ENCODE peak calls at places on chromosomes 2 and 18, in nine cellular contexts. Q is psoas muscle, L is choroid plexus epithelial cell, O is mucosa of descending colon, D is gastrocnemius medialis, Z is ovary, U is AG04450, S is stomach, C is hepatocyte. P is an unnamed sample.

GRCh38 chr2:25698752-25699151 is 25.4 kb upstream of the DTNB start:
- DNase-seq in Q (no peak), O (no peak), D (no peak), S (no peak), L (peak), C (peak), U (no peak), Z (no peak), P (no peak)

GRCh38 chr18:53004798-53005197 is 664.8 kb downstream of the DCC start:
- DNase-seq in D (no peak), S (no peak), O (no peak), Q (no peak), Z (no peak), U (no peak), C (peak), L (no peak), P (no peak)

GRCh38 chr2:133641497-133641896 is 73.2 kb upstream of the NCKAP5 start:
- DNase-seq in C (peak), Q (no peak), U (no peak), O (peak), S (peak), D (no peak), L (peak), Z (no peak), P (no peak)

GRCh38 chr2:57443985-57444501 is 602.6 kb upstream of the VRK2 start:
- DNase-seq in Z (no peak), O (no peak), U (no peak), D (no peak), Q (no peak), S (no peak), C (no peak), L (peak), P (peak)

GRCh38 chr2:185668710-185669109 is 69.9 kb upstream of the FSIP2 start:
- DNase-seq in O (no peak), L (no peak), C (no peak), U (no peak), S (no peak), Z (no peak), D (no peak), Q (no peak), P (no peak)

GRCh38 chr2:174903243-174903513 is 102.0 kb downstream of the CHN1 start:
- DNase-seq in L (no peak), D (no peak), Q (no peak), U (no peak), C (no peak), O (no peak), Z (no peak), S (no peak), P (no peak)

GRCh38 chr18:9612215-9612830 is 2.0 kb downstream of the PPP4R1 start:
- DNase-seq in O (peak), Z (no peak), Q (no peak), U (no peak), S (peak), L (peak), C (peak), D (peak), P (peak)

GRCh38 chr18:37641573-37641972 is 76.0 kb upstream of the CELF4 start:
- DNase-seq in U (no peak), S (no peak), Z (no peak), L (no peak), C (no peak), D (no peak), O (no peak), Q (no peak), P (no peak)

GRCh38 chr2:109318150-109318948 is 189.3 kb downstream of the SH3RF3 start:
- DNase-seq in S (peak), L (peak), C (peak), Z (peak), Q (peak), U (peak), D (peak), O (peak), P (peak)
- TF ChIP-seq CTCF in S (no peak), L (peak), C (peak), Z (no peak), Q (peak), U (peak), D (no peak), O (no peak), P (peak)

DNA sequence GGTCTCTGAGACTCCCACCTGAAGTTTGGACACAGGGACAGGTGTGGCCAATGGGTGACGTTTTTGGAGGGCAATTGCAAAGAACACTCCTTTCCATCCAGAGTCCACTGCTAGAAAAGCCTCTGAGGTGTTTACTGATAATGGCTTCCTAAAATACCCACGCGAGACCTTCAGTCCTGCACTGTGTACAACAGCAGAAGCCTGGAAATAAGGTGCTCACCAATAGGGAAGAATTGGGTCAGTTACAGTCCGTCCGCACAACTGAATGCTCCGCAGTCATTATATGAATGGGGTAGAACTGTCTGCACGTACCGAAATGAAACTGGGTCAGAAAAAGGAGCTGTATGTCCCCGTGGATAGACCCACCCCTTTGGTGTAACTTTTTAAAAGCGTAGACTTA is 29.5 kb downstream of the SDC1 start:
- DNase-seq in C (no peak), L (no peak), D (no peak), O (no peak), S (no peak), Z (no peak), Q (no peak), U (no peak), P (no peak)
- H3K4me3 ChIP-seq in C (no peak), L (no peak), D (no peak), O (no peak), S (no peak), Z (no peak), Q (no peak), U (no peak), P (no peak)

GRCh38 chr2:113979172-113980128 is 89.6 kb downstream of the ACTR3 start:
- DNase-seq in Z (peak), Q (no peak), U (no peak), S (no peak), D (no peak), L (no peak), C (no peak), O (no peak), P (no peak)
- TF ChIP-seq CTCF in Z (peak), Q (peak), U (peak), S (no peak), D (no peak), L (peak), C (peak), O (peak), P (peak)

DNA sequence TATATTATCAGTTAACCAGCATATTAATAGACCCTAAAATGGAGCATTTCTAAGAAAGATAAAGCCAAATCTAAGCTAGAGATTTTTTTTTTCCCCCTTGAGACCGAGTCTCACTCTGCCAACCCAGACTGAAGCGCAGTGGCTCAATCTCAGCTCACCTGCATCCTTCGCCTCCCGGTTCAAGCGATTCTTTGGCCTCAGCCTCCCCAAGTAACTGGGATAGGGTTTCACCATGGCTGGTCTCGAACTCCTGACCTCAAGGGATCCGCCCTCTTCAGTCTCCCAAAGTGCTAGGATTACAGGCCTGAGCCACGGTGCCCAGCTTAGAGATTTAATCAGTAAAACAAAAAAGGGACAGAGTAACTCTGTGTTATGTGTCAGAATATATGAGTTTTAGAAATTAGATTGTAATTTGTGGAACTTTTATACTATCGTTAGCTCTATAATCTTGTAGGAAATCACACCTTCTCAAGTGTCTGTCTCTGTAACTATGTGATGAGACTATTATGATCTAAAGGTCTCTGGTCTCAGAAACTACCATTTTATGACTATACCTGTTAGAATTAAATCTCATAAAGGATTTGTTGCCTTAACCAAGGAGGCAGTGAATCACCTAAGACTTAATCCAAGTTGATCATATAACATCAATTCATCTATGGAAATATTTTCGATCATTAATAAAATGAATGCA is 34.0 kb downstream of the YWHAQ start:
- DNase-seq in C (no peak), L (no peak), U (no peak), Q (no peak), O (no peak), D (no peak), Z (no peak), S (no peak), P (no peak)
- H3K4me3 ChIP-seq in C (no peak), L (no peak), U (no peak), Q (no peak), O (no peak), D (no peak), Z (no peak), S (no peak), P (no peak)

DNA sequence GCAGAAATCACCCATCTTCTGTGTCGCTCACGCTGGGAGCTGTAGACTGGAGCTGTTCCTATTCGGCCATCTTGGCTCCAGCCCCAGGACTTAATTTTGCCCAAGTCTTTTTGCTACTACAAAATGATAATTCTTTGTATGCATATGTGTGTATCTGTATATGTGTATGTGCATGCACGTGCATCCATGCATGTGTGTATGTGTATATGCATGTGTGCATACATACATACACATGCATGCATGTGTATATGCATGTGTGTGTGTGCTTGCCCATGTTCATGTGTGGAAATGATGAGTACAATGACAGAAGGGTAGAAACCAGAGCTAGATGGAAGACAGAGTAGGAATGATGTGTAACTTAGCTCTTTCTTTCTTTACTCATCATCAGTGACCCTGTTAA is 497.9 kb upstream of the SPRED2 start:
- DNase-seq in Z (no peak), O (no peak), L (no peak), C (no peak), D (no peak), Q (no peak), U (no peak), S (no peak), P (no peak)
- TF ChIP-seq CTCF in Z (no peak), O (no peak), L (no peak), C (no peak), D (no peak), Q (no peak), U (no peak), S (no peak), P (no peak)

DNA sequence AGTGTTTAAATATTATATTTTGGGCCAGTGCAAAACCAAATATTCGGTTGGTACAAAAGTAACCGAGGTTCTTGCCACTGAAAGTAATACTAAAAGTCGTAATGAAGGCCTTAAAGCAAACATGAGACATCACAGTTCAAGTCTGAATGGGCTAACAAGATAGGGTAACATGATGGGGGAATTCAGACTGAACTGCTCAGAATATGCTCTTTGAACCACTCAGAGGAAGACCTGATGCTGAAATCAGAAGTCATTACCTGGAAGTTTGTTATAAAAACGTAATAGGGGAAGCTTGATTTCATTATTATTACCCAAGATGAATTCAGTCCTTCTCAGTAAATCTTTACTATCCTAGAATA is 26.6 kb downstream of the CDKL4 start:
- DNase-seq in U (no peak), Z (no peak), C (no peak), O (no peak), D (no peak), L (no peak), S (no peak), Q (no peak), P (no peak)
- H3K4me3 ChIP-seq in U (no peak), Z (no peak), C (no peak), O (no peak), D (no peak), L (no peak), S (no peak), Q (no peak), P (no peak)

GRCh38 chr2:220101902-220102301 is 474.5 kb downstream of the SLC4A3 start:
- DNase-seq in O (no peak), Z (no peak), L (no peak), Q (no peak), S (no peak), C (peak), D (no peak), U (no peak), P (no peak)

GRCh38 chr2:220106065-220106464 is 478.6 kb downstream of the SLC4A3 start:
- DNase-seq in O (no peak), D (no peak), C (no peak), Q (no peak), Z (no peak), L (no peak), U (no peak), S (no peak), P (peak)

GRCh38 chr2:220103596-220103995 is 476.2 kb downstream of the SLC4A3 start:
- DNase-seq in L (no peak), C (no peak), U (no peak), D (no peak), Z (no peak), O (no peak), S (no peak), Q (no peak), P (no peak)

GRCh38 chr2:220107380-220107791 is 480.0 kb downstream of the SLC4A3 start:
- DNase-seq in O (no peak), S (no peak), U (no peak), L (no peak), C (no peak), Z (no peak), D (no peak), Q (no peak), P (no peak)

GRCh38 chr2:220104871-220105351 is 477.5 kb downstream of the SLC4A3 start:
- DNase-seq in D (no peak), Q (no peak), O (no peak), L (peak), C (peak), U (peak), Z (peak), S (no peak), P (peak)
- TF ChIP-seq CTCF in D (no peak), Q (no peak), O (no peak), L (peak), C (no peak), U (peak), Z (no peak), S (no peak), P (peak)

DNA sequence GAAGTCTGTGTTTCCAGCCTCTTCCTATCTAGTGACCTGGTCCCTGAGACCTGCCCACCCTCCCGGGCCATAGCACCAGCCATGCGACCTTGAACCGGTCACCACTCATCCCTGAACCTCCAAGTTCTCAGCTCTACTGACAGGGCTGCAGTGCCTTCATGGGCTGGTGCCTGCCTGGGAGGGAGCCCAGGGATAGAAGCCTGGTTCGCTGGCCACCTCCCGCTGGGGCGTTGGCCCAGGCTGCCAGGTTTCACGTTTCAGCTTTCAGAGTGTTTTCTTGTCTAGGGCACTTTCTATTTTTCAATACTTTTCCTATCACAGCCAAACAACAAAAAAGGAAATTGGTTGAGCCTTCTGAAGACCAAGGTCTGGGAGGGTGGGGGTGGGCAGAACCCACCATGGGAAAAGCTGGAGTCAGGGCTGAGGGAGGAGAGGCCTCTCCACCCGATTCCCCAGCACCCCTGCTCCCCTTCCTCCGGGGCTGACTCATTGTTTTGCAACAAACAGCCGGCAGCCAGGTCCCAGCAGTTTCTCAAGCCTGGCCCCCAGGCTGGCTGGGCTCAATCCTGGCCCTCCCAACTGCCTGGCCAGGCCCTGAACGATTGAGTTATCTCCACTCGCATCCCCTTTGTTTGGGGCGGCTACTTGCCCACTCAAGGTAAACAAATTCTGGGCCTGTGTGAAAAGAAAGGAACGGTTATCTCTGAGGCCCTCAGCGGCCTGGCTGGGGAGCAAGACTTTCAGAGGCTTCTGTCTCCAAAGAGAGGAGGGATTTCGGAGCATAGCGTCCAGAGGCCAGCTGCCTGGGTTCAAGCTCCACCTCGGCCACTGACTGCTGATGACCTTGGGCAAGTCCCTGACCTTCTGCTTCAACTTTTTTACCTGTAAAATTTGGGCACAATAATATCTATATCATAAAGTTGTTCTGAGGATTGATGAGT is 47.5 kb downstream of the ZFP36L2 start:
- DNase-seq in Q (peak), U (peak), S (peak), C (peak), L (peak), D (peak), O (peak), Z (peak), P (peak)
- H3K4me3 ChIP-seq in Q (peak), U (peak), S (no peak), C (no peak), L (no peak), D (peak), O (no peak), Z (no peak), P (no peak)

DNA sequence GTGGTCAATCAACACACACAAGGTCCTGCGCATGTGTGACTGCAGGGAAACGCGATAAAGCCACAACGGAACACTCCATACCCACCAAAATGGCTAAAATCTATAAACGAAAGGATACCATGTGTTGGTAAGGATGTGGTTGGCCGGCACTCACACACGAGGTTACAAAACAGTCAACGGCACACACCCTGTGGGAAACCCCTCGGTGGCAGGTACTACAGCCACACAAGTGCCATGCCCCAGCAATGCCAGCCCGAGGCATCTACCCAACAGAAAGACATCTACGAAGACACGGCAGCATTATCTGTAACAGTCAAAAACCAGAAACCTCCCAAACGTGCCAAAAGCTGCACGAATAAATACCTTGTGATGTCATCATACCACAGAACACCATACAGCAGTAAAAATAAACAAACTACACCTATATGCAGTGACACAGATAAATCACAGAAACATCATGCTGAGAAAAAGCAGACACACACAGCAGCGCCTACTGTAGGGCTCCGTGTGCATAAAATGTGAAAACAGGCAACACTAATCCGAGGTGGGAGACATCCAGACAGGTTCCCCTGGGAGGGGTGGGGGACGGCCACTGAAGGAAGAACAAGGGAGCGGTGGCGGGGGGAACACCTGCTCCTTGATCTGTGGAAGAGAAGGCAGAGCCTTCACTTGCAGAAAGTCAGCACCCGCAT is 36.7 kb downstream of the HDAC4 start:
- DNase-seq in L (no peak), U (no peak), C (no peak), O (no peak), S (no peak), Q (no peak), D (no peak), Z (peak), P (no peak)
- TF ChIP-seq CTCF in L (no peak), U (no peak), C (no peak), O (no peak), S (no peak), Q (no peak), D (no peak), Z (no peak), P (no peak)

DNA sequence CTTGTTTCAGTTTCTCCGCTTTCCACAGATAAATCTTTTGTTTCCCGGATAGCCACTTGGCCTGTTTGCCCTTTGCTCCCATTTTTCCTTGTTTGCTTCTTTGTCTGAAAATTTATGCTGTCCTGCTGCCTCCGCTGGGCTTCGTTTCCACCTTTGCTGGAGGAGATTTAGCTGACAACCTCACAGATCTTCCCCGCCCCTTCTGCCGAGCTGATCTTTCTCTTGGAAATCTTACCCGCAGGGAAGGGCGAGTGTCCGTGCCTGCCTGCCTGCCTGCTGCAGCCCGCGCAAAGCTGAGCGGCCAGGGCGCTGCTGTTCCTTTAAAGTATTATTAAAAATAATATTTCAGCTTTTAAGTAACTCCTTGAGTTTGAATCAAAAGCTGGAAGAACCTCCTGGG is 1.4 kb upstream of the XRCC5 start:
- DNase-seq in U (no peak), Z (no peak), S (no peak), Q (no peak), C (peak), O (no peak), L (no peak), D (no peak), P (no peak)
- H3K4me3 ChIP-seq in U (no peak), Z (no peak), S (no peak), Q (no peak), C (no peak), O (no peak), L (no peak), D (no peak), P (no peak)